ENCODE peak calls at places on chromosome 13, in five cellular contexts. Q is fibroblast of lung, Y is omental fat pad, A is WERI-Rb-1, V is bronchial epithelial cell. S is an unnamed sample.

GRCh38 chr13:114077938-114078335 is 54.5 kb downstream of the RASA3 start:
- DNase-seq in Q (peak; percentile 83), Y (peak; percentile 16), A (no peak), V (no peak), S (no peak)

GRCh38 chr13:113002206-113002821 is 33.3 kb downstream of the MCF2L start:
- DNase-seq in Q (no peak), Y (no peak), A (peak; percentile 98), V (no peak), S (no peak)

GRCh38 chr13:108915634-108916497 is 286.5 kb downstream of the MYO16 start:
- DNase-seq in Q (peak; percentile 96), Y (peak; percentile 89), A (peak; percentile 69), V (peak; percentile 92), S (peak; percentile 46)

GRCh38 chr13:114309806-114310410 is 4.4 kb upstream of the CHAMP1 start:
- DNase-seq in Q (no peak), Y (no peak), A (no peak), V (no peak), S (no peak)

GRCh38 chr13:21691500-21691899 is 20.6 kb downstream of the FGF9 start:
- DNase-seq in Q (no peak), Y (no peak), A (no peak), V (no peak), S (no peak)

GRCh38 chr13:110665491-110666254 is 40.2 kb downstream of the CARS2 start:
- DNase-seq in Q (no peak), Y (no peak), A (no peak), V (no peak), S (no peak)

GRCh38 chr13:36214163-36214921 is at the start of gene SOHLH2:
- DNase-seq in Q (no peak), Y (no peak), A (no peak), V (no peak), S (no peak)

GRCh38 chr13:52127378-52127777 is 1.5 kb downstream of the NEK5 start:
- DNase-seq in Q (peak; percentile 94), Y (no peak), A (no peak), V (no peak), S (no peak)

GRCh38 chr13:39963612-39964011 is 308.1 kb downstream of the COG6 start:
- DNase-seq in Q (no peak), Y (no peak), A (no peak), V (no peak), S (no peak)

GRCh38 chr13:111317571-111318360 is 2.7 kb upstream of the TEX29 start:
- DNase-seq in Q (no peak), Y (no peak), A (no peak), V (no peak), S (no peak)

GRCh38 chr13:110360598-110360997 is 53.5 kb downstream of the COL4A2 start:
- DNase-seq in Q (no peak), Y (no peak), A (peak; percentile 90), V (no peak), S (no peak)

GRCh38 chr13:19927117-19927734 is 31.3 kb upstream of the ZMYM2 start:
- DNase-seq in Q (peak; percentile 24), Y (no peak), A (no peak), V (peak; percentile 63), S (no peak)

GRCh38 chr13:98507060-98507797 is 69.7 kb downstream of the STK24 start:
- DNase-seq in Q (peak; percentile 80), Y (no peak), A (no peak), V (peak; percentile 47), S (no peak)

GRCh38 chr13:25192936-25193335 is 20.8 kb upstream of the AMER2 start:
- DNase-seq in Q (no peak), Y (no peak), A (peak; percentile 87), V (no peak), S (no peak)

GRCh38 chr13:20160346-20161274 is at the start of gene GJA3:
- DNase-seq in Q (peak; percentile 44), Y (no peak), A (peak; percentile 50), V (peak; percentile 35), S (no peak)

GRCh38 chr13:24745861-24746617 is 17.9 kb upstream of the RNF17 start:
- DNase-seq in Q (peak; percentile 1), Y (no peak), A (no peak), V (no peak), S (no peak)

GRCh38 chr13:102642475-102642874 is 45.7 kb downstream of the TPP2 start:
- DNase-seq in Q (peak; percentile 31), Y (no peak), A (peak; percentile 33), V (peak; percentile 12), S (no peak)

GRCh38 chr13:37381502-37381901 is 217.1 kb downstream of the POSTN start:
- DNase-seq in Q (peak; percentile 41), Y (no peak), A (no peak), V (no peak), S (no peak)

GRCh38 chr13:33277351-33277750 is 8.2 kb downstream of the STARD13 start:
- DNase-seq in Q (no peak), Y (no peak), A (no peak), V (no peak), S (no peak)

GRCh38 chr13:48160879-48161278 is 66.0 kb upstream of the MED4 start:
- DNase-seq in Q (peak; percentile 55), Y (no peak), A (no peak), V (peak; percentile 77), S (no peak)

GRCh38 chr13:94620286-94620896 is 18.7 kb downstream of the GPR180 start:
- DNase-seq in Q (peak; percentile 11), Y (no peak), A (peak; percentile 73), V (peak; percentile 50), S (no peak)

GRCh38 chr13:51559916-51560315 is 24.3 kb upstream of the WDFY2 start:
- DNase-seq in Q (no peak), Y (no peak), A (no peak), V (no peak), S (no peak)

DNA sequence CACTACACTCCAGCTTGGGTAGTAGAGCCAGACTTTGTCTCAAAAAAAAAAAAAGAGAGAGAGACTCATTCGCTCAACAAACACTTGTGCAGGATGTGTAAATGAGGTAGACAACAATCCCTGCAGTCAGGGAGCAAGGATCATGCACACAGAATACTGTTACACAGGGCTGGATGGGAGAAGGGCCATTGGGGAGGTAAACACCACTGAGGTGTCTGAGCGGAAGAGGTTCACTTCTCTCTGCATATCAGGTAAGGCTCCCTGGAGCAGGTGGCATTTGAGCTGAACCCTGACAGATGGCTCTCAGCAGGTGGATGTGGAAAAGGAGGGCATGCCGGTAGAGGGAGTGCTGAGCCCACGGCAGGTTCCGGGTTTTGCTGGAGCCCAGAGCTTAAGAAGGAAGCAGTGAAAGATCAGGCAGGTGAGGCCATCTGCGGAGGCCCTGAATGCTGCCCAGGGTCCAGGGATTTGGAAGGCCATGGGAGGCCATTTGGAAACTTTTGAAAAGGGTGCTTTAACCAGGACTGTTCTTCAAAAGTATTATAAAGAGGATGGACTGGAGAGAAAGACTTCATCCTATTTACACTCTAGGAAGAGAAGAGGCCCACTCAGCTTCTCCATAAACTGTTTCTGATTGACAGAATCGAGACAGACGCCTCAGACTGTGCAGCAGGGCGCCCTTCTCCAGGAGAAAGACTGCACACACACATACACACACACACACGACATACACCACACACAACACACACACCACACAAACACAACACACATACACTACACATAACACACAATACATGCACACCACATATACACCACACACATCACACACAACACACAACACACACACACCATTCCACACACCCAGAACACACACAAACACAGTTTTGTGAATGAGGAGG is 199.4 kb downstream of the USP12 start:
- DNase-seq in Q (no peak), Y (no peak), A (peak; percentile 93), V (peak; percentile 25), S (no peak)
- TF ChIP-seq CTCF in Q (peak; percentile 53), Y (no peak), A (peak; percentile 94), V (peak; percentile 72), S (peak; percentile 58)

DNA sequence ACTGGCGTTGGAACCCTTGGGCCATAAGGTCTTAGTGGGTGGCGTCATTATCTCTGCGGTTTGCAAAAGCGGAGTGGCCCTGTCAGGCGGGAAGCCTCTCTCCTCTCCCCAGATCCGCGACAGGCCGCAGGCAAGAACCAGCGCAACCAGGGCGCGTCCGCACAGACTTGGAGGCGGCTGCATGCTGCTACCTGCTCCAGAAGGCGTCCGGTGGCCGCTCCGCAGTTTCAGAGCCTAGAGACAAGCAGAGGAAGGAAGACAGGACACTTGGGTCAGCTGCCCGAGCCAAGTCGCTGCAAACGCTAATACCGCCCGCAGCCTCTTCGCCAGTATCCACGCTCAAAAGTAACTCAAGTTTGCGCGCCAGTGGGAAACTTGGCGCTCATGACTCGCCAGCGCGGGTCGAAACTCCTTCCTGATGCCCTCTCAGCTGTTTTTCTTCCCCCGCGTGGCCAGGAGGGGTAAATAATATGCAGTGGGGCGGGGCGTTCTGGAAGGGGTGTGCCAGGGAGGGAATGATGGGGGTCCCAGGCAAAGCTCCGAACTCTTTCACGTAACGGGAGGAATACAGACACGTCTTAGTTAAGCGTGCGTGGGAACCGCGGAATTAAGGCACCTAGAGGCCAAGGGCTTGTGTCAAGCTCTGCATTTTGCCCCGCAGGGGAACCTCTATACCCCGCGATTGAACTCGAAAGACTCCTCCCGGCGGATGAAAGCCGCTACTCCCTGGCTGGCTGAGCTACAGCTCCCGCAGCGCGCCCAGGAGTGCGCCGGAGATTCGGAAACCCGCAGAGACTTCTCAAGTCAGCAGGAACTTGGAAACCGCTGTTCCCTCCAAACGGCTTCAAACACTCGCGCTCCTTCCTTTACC is at the start of gene EDNRB:
- DNase-seq in Q (peak; percentile 38), Y (no peak), A (peak; percentile 27), V (peak; percentile 49), S (no peak)
- TF ChIP-seq CTCF in Q (peak; percentile 24), Y (no peak), A (no peak), V (no peak), S (no peak)

DNA sequence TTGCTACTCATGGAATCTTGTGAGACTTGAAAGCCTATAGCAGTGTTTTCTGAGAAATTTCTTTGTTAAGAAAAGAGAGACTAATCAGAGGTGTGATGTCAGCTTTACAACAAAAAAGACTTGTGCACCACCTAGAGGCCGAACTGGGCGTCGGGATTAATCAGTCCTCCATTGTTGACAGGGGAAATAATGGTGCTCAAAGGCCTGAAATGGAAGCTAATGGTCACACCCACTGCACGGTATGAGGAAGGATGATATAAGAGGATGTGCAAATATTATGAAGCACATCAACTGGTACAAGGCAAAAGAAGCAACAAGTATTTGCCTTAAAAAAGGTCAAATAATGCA is 480.2 kb upstream of the MIR17HG start:
- DNase-seq in Q (peak; percentile 65), Y (peak; percentile 36), A (peak; percentile 91), V (peak; percentile 77), S (peak; percentile 40)
- TF ChIP-seq CTCF in Q (peak; percentile 81), Y (no peak), A (peak; percentile 87), V (peak; percentile 78), S (peak; percentile 83)

DNA sequence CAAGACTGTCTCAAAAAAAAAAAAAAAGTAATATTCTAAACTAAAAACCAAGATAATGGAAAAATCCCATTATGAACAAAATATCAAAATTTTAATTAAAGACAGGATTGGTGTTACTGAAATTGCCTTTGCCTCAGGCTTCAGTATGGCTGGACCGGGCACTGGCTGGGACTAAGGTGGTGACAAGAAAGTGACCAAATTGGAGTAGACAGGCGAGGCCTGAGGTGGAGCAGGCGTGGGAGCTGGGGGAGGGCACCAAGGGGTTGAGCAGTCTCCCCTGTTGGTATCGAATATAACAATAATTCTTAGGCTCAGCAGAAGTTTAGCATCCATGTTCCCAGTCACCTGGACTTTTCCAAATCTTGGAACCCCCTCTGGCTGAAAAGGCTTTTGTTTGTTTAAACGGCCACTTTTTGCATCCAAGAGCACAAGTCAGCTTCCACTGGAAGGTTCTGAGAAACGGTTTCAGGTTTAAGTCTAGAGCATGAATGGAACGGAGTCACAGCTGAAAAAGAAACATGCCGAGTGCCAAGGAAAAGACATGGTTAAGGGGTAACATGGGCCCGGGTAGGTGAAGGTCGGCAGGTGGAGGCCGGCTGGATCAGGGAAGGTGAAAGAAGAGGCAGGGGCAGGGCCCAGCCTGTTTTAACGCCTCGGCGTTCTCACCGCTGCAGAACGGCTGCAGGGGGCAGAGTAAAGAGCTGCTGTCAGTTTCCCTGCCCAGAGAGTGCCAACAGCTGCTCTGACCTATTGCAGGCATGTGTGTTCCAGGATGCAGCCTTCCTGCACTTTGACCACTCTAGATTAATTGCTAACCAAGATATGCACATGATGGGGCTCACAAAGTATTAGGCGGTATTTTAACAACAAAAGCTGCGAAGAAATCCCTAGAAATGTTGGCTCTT is 104.4 kb downstream of the TM9SF2 start:
- DNase-seq in Q (peak; percentile 13), Y (no peak), A (peak; percentile 73), V (peak; percentile 49), S (peak; percentile 19)
- TF ChIP-seq CTCF in Q (peak; percentile 12), Y (no peak), A (peak; percentile 67), V (peak; percentile 39), S (peak; percentile 30)

S was measured in progenitor cell of endocrine pancreas.